ENCODE peak calls at places on chromosomes 4 and X, in five cellular contexts. One of them, this sample, is unnamed.

GRCh38 chrX:13689519-13690211 is 737 bp downstream of the RAB9A start:
- DNase-seq in Panc1: no peak
- DNase-seq in substantia nigra: no peak
- DNase-seq in pancreas: no peak
- DNase-seq in GM23248: peak; percentile 59
- DNase-seq in this sample: no peak

GRCh38 chr4:181376058-181376457 is 867.1 kb upstream of the TENM3 start:
- DNase-seq in substantia nigra: no peak
- DNase-seq in pancreas: no peak
- DNase-seq in GM23248: no peak
- DNase-seq in Panc1: no peak
- DNase-seq in this sample: no peak

GRCh38 chrX:15059488-15059887 is 186.3 kb downstream of the MOSPD2 start:
- DNase-seq in GM23248: peak; percentile 14
- DNase-seq in pancreas: no peak
- DNase-seq in Panc1: no peak
- DNase-seq in substantia nigra: no peak
- DNase-seq in this sample: no peak

GRCh38 chr4:7398104-7398423 is 36.7 kb downstream of the PSAPL1 start:
- DNase-seq in substantia nigra: no peak
- DNase-seq in Panc1: no peak
- DNase-seq in pancreas: peak; percentile 61
- DNase-seq in GM23248: no peak
- DNase-seq in this sample: no peak

GRCh38 chrX:10482262-10482661 is 138.1 kb downstream of the MID1 start:
- DNase-seq in substantia nigra: no peak
- DNase-seq in pancreas: no peak
- DNase-seq in GM23248: no peak
- DNase-seq in Panc1: no peak
- DNase-seq in this sample: no peak

GRCh38 chrX:69387559-69388487 is 116.3 kb upstream of the NALF2 start:
- DNase-seq in substantia nigra: peak; percentile 10
- DNase-seq in Panc1: no peak
- DNase-seq in pancreas: peak; percentile 46
- DNase-seq in GM23248: peak; percentile 54
- DNase-seq in this sample: peak; percentile 45

GRCh38 chrX:68909945-68910344 is 81.1 kb downstream of the EFNB1 start:
- DNase-seq in pancreas: no peak
- DNase-seq in GM23248: no peak
- DNase-seq in substantia nigra: no peak
- DNase-seq in Panc1: no peak
- DNase-seq in this sample: no peak

GRCh38 chr4:78616046-78616498 is 64.5 kb downstream of the ANXA3 start:
- DNase-seq in GM23248: peak; percentile 15
- DNase-seq in pancreas: no peak
- DNase-seq in Panc1: no peak
- DNase-seq in substantia nigra: no peak
- DNase-seq in this sample: no peak

GRCh38 chr4:21901831-21902230 is 46.7 kb downstream of the KCNIP4 start:
- DNase-seq in GM23248: peak; percentile 85
- DNase-seq in pancreas: no peak
- DNase-seq in substantia nigra: no peak
- DNase-seq in Panc1: no peak
- DNase-seq in this sample: no peak

GRCh38 chr4:125951275-125951887 is 636.6 kb downstream of the FAT4 start:
- DNase-seq in Panc1: no peak
- DNase-seq in substantia nigra: no peak
- DNase-seq in GM23248: peak; percentile 70
- DNase-seq in pancreas: no peak
- DNase-seq in this sample: no peak

GRCh38 chrX:25534096-25534495 is 518.3 kb upstream of the ARX start:
- DNase-seq in substantia nigra: no peak
- DNase-seq in pancreas: no peak
- DNase-seq in GM23248: no peak
- DNase-seq in Panc1: no peak
- DNase-seq in this sample: no peak

GRCh38 chrX:70754169-70754843 is 154.2 kb downstream of the TEX11 start:
- DNase-seq in GM23248: no peak
- DNase-seq in Panc1: no peak
- DNase-seq in substantia nigra: no peak
- DNase-seq in pancreas: no peak
- DNase-seq in this sample: no peak

GRCh38 chr4:10033191-10033881 is 12.0 kb upstream of the SLC2A9 start:
- DNase-seq in Panc1: no peak
- DNase-seq in pancreas: no peak
- DNase-seq in substantia nigra: no peak
- DNase-seq in GM23248: peak; percentile 91
- DNase-seq in this sample: no peak

GRCh38 chrX:48683411-48683982 is at the start of gene WAS:
- DNase-seq in substantia nigra: no peak
- DNase-seq in Panc1: no peak
- DNase-seq in pancreas: no peak
- DNase-seq in GM23248: no peak
- DNase-seq in this sample: no peak

GRCh38 chr4:185682236-185682635 is 129.8 kb downstream of the SORBS2 start:
- DNase-seq in GM23248: peak; percentile 70
- DNase-seq in Panc1: no peak
- DNase-seq in pancreas: no peak
- DNase-seq in substantia nigra: no peak
- DNase-seq in this sample: no peak

GRCh38 chr4:13635281-13635799 is 7.8 kb upstream of the BOD1L1 start:
- DNase-seq in pancreas: no peak
- DNase-seq in GM23248: peak; percentile 66
- DNase-seq in substantia nigra: no peak
- DNase-seq in Panc1: no peak
- DNase-seq in this sample: no peak

GRCh38 chr4:161546902-161547301 is 616.9 kb downstream of the FSTL5 start:
- DNase-seq in substantia nigra: no peak
- DNase-seq in GM23248: no peak
- DNase-seq in pancreas: no peak
- DNase-seq in Panc1: no peak
- DNase-seq in this sample: no peak

GRCh38 chr4:98928505-98929340 is at the start of gene EIF4E:
- DNase-seq in substantia nigra: peak; percentile 94
- DNase-seq in GM23248: peak; percentile 100
- DNase-seq in pancreas: peak; percentile 99
- DNase-seq in Panc1: peak; percentile 90
- DNase-seq in this sample: peak; percentile 98
- H3K27ac ChIP-seq in substantia nigra: peak within 1 kb of the TSS; percentile 96
- H3K27ac ChIP-seq in GM23248: peak within 1 kb of the TSS; percentile 99
- H3K27ac ChIP-seq in pancreas: peak within 1 kb of the TSS; percentile 96
- H3K27ac ChIP-seq in Panc1: peak within 1 kb of the TSS; percentile 96
- H3K27ac ChIP-seq in this sample: peak within 1 kb of the TSS; percentile 95

GRCh38 chrX:19625612-19626011 is 110.3 kb upstream of the MAP3K15 start:
- DNase-seq in Panc1: no peak
- DNase-seq in GM23248: peak; percentile 50
- DNase-seq in substantia nigra: no peak
- DNase-seq in pancreas: no peak
- DNase-seq in this sample: no peak

GRCh38 chrX:19627533-19627932 is 112.2 kb upstream of the MAP3K15 start:
- DNase-seq in Panc1: no peak
- DNase-seq in substantia nigra: no peak
- DNase-seq in GM23248: peak; percentile 45
- DNase-seq in pancreas: no peak
- DNase-seq in this sample: no peak

GRCh38 chrX:19626230-19626629 is 110.9 kb upstream of the MAP3K15 start:
- DNase-seq in Panc1: no peak
- DNase-seq in pancreas: no peak
- DNase-seq in substantia nigra: no peak
- DNase-seq in GM23248: no peak
- DNase-seq in this sample: no peak

GRCh38 chrX:19628006-19628575 is 112.8 kb upstream of the MAP3K15 start:
- DNase-seq in pancreas: no peak
- DNase-seq in Panc1: no peak
- DNase-seq in GM23248: peak; percentile 10
- DNase-seq in substantia nigra: no peak
- DNase-seq in this sample: no peak

DNA sequence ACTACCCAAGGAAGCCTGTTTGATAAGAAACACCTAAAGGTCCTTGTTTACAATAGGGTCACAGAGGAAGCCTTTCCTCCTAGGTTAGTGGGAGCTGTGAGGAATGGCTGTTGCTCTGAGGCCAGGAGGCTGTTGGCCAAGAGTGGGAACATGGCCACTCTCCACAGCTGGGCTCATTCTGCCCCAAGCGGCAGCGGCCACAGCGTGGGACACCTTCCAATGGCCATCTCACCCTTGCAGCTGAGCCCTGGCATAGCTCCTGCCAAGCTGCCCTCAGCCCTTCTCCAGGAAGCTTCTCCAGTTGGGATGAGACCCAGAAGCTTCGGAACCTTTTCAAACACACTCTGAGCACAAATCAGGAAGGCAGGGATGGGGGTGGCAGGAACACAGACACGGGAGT is 111.8 kb upstream of the MAP3K15 start:
- DNase-seq in Panc1: no peak
- DNase-seq in pancreas: no peak
- DNase-seq in substantia nigra: peak; percentile 73
- DNase-seq in GM23248: peak; percentile 47
- DNase-seq in this sample: no peak
- H3K27ac ChIP-seq in Panc1: no peak overlapping the region
- H3K27ac ChIP-seq in pancreas: no peak overlapping the region
- H3K27ac ChIP-seq in substantia nigra: no peak overlapping the region
- H3K27ac ChIP-seq in GM23248: peak overlapping the region; percentile 54
- H3K27ac ChIP-seq in this sample: no peak overlapping the region

GRCh38 chr4:37890501-37891220 is at the start of gene TBC1D1:
- DNase-seq in GM23248: peak; percentile 31
- DNase-seq in Panc1: no peak
- DNase-seq in substantia nigra: peak; percentile 42
- DNase-seq in pancreas: peak; percentile 78
- DNase-seq in this sample: no peak
- H3K27ac ChIP-seq in GM23248: no peak within 1 kb of the TSS
- H3K27ac ChIP-seq in Panc1: no peak within 1 kb of the TSS
- H3K27ac ChIP-seq in substantia nigra: peak within 1 kb of the TSS; percentile 60
- H3K27ac ChIP-seq in pancreas: peak within 1 kb of the TSS; percentile 36
- H3K27ac ChIP-seq in this sample: no peak within 1 kb of the TSS

GRCh38 chr4:105025263-105026017 is 121.2 kb upstream of the TET2 start:
- DNase-seq in GM23248: no peak
- DNase-seq in substantia nigra: no peak
- DNase-seq in pancreas: no peak
- DNase-seq in Panc1: no peak
- DNase-seq in this sample: no peak

GRCh38 chr4:105023668-105024055 is 123.0 kb upstream of the TET2 start:
- DNase-seq in substantia nigra: no peak
- DNase-seq in GM23248: no peak
- DNase-seq in Panc1: no peak
- DNase-seq in pancreas: no peak
- DNase-seq in this sample: no peak

DNA sequence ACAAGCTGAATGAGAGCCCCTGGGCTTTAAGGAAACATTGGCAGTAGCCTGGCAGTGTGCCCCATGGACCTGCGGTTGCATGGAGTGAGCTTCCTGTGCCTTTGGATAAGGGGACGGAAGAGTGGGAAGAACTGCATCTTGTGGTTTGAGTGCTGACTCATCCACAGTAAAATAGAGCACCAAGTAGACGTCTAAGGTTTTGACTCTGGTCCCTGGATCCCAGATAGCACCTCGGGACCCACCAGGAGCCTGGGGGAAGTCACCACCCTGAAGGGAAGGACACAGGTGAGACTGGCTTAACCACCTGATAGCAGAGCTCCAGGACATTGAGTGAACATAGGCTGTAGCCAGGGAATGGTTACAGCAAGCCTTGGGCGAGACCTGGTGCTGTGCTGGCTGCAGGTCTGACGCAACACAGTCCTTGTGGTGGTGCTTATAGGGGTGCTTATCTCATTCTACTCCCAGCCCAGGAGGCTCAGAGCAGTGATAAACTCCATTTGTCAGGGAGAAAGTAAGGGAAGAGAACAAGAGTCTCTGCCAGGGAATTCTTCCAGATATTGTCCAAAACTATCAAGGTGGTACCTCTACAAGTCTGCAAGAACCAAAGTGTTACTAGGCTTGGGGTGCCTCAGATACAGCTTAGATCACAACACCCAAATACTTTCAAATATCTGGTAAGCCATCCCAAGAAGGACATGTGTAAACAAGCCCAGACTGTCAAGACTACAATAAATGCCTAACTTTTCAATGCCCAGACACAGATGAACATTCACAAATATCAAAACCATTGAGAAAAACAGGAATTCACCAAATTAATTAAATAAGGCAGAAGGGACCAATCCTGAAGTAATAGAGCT is 123.6 kb upstream of the TET2 start:
- DNase-seq in pancreas: no peak
- DNase-seq in substantia nigra: no peak
- DNase-seq in Panc1: no peak
- DNase-seq in GM23248: no peak
- DNase-seq in this sample: no peak
- H3K27ac ChIP-seq in pancreas: no peak overlapping the region
- H3K27ac ChIP-seq in substantia nigra: no peak overlapping the region
- H3K27ac ChIP-seq in Panc1: no peak overlapping the region
- H3K27ac ChIP-seq in GM23248: no peak overlapping the region
- H3K27ac ChIP-seq in this sample: no peak overlapping the region

This sample was measured in HepG2.